ENCODE peak calls at places on chromosome 17, in seven cellular contexts. L, C, D, P, S, X and Q are unnamed samples.

GRCh38 chr17:72368191-72368590 is 247.4 kb downstream of the SOX9 start:
- DNase-seq in L (no peak), C (no peak), D (no peak), P (no peak), S (no peak), X (no peak), Q (no peak)

GRCh38 chr17:78976907-78977680 is 2.6 kb downstream of the LGALS3BP start:
- DNase-seq in L (no peak), C (no peak), D (no peak), P (no peak), S (no peak), X (no peak), Q (no peak)

GRCh38 chr17:6711081-6711674 is 2.0 kb downstream of the SLC13A5 start:
- DNase-seq in L (no peak), C (no peak), D (no peak), P (no peak), S (no peak), X (no peak), Q (no peak)

GRCh38 chr17:45265823-45266222 is 3.9 kb upstream of the SPATA32 start:
- DNase-seq in L (peak), C (no peak), D (peak), P (no peak), S (no peak), X (no peak), Q (no peak)

GRCh38 chr17:47967607-47968252 is 3.2 kb upstream of the CDK5RAP3 start:
- DNase-seq in L (peak), C (no peak), D (peak), P (no peak), S (no peak), X (no peak), Q (no peak)

GRCh38 chr17:48577330-48577945 is 712 bp downstream of the HOXB4 start:
- DNase-seq in L (no peak), C (no peak), D (no peak), P (peak), S (no peak), X (no peak), Q (no peak)

GRCh38 chr17:32927724-32928526 is at the start of gene TMEM98:
- DNase-seq in L (no peak), C (no peak), D (no peak), P (peak), S (no peak), X (no peak), Q (no peak)

GRCh38 chr17:63827801-63828221 is 348 bp upstream of the FTSJ3 start:
- DNase-seq in L (no peak), C (no peak), D (no peak), P (no peak), S (no peak), X (no peak), Q (no peak)

GRCh38 chr17:1455291-1455747 is 713 bp downstream of the CRK start:
- DNase-seq in L (peak), C (peak), D (peak), P (peak), S (peak), X (peak), Q (peak)

GRCh38 chr17:37674511-37674910 is 31.3 kb upstream of the DDX52 start:
- DNase-seq in L (no peak), C (no peak), D (no peak), P (no peak), S (no peak), X (no peak), Q (no peak)

GRCh38 chr17:17712268-17712924 is 31.1 kb downstream of the RAI1 start:
- DNase-seq in L (peak), C (no peak), D (peak), P (peak), S (no peak), X (no peak), Q (no peak)

GRCh38 chr17:73939808-73940207 is 263.7 kb upstream of the RPL38 start:
- DNase-seq in L (no peak), C (no peak), D (no peak), P (no peak), S (no peak), X (no peak), Q (no peak)

GRCh38 chr17:7114875-7115614 is 423 bp upstream of the ASGR2 start:
- DNase-seq in L (no peak), C (no peak), D (no peak), P (no peak), S (no peak), X (no peak), Q (no peak)

GRCh38 chr17:50022463-50023130 is 27.6 kb upstream of the DLX3 start:
- DNase-seq in L (no peak), C (no peak), D (no peak), P (no peak), S (no peak), X (no peak), Q (no peak)

GRCh38 chr17:41738077-41738800 is 3.8 kb upstream of the HAP1 start:
- DNase-seq in L (peak), C (peak), D (peak), P (peak), S (peak), X (peak), Q (peak)

GRCh38 chr17:19239544-19239943 is 2.4 kb downstream of the EPN2 start:
- DNase-seq in L (no peak), C (no peak), D (no peak), P (no peak), S (no peak), X (no peak), Q (no peak)

GRCh38 chr17:46773676-46774075 is 44.8 kb downstream of the WNT3 start:
- DNase-seq in L (no peak), C (no peak), D (no peak), P (peak), S (no peak), X (no peak), Q (no peak)

GRCh38 chr17:67280279-67280678 is 35.3 kb upstream of the HELZ start:
- DNase-seq in L (no peak), C (no peak), D (no peak), P (no peak), S (no peak), X (no peak), Q (no peak)

GRCh38 chr17:77581480-77581879 is 377.0 kb upstream of the TNRC6C start:
- DNase-seq in L (peak), C (no peak), D (peak), P (no peak), S (no peak), X (no peak), Q (no peak)